ENCODE peak calls at places on chromosomes 13 and 19, in seven cellular contexts. One of them, this sample, is unnamed.

GRCh38 chr19:51560339-51560738 is 10.7 kb upstream of the ZNF175 start:
- DNase-seq in CD8-positive, alpha-beta T cell: no peak
- DNase-seq in dorsolateral prefrontal cortex: no peak
- DNase-seq in upper lobe of left lung: no peak
- DNase-seq in testis: no peak
- DNase-seq in HL-60: no peak
- DNase-seq in DND-41: no peak
- DNase-seq in this sample: no peak

GRCh38 chr19:27746691-27747380 is 1466.1 kb downstream of the UQCRFS1 start:
- DNase-seq in CD8-positive, alpha-beta T cell: no peak
- DNase-seq in dorsolateral prefrontal cortex: no peak
- DNase-seq in upper lobe of left lung: peak; percentile 73
- DNase-seq in testis: peak; percentile 53
- DNase-seq in HL-60: no peak
- DNase-seq in DND-41: no peak
- DNase-seq in this sample: no peak

GRCh38 chr13:106400282-106400681 is 135.2 kb downstream of the EFNB2 start:
- DNase-seq in CD8-positive, alpha-beta T cell: no peak
- DNase-seq in dorsolateral prefrontal cortex: no peak
- DNase-seq in upper lobe of left lung: no peak
- DNase-seq in testis: no peak
- DNase-seq in HL-60: no peak
- DNase-seq in DND-41: no peak
- DNase-seq in this sample: no peak

GRCh38 chr19:50268501-50268900 is 60.7 kb downstream of the KCNC3 start:
- DNase-seq in CD8-positive, alpha-beta T cell: no peak
- DNase-seq in dorsolateral prefrontal cortex: no peak
- DNase-seq in upper lobe of left lung: no peak
- DNase-seq in testis: no peak
- DNase-seq in HL-60: no peak
- DNase-seq in DND-41: no peak
- DNase-seq in this sample: no peak

GRCh38 chr19:40403262-40403984 is 9.8 kb downstream of the PRX start:
- DNase-seq in CD8-positive, alpha-beta T cell: peak; percentile 77
- DNase-seq in dorsolateral prefrontal cortex: peak; percentile 47
- DNase-seq in upper lobe of left lung: peak; percentile 97
- DNase-seq in testis: peak; percentile 95
- DNase-seq in HL-60: peak; percentile 51
- DNase-seq in DND-41: peak; percentile 81
- DNase-seq in this sample: no peak

GRCh38 chr19:48509467-48510194 is 2.0 kb downstream of the LMTK3 start:
- DNase-seq in CD8-positive, alpha-beta T cell: no peak
- DNase-seq in dorsolateral prefrontal cortex: peak; percentile 41
- DNase-seq in upper lobe of left lung: no peak
- DNase-seq in testis: no peak
- DNase-seq in HL-60: no peak
- DNase-seq in DND-41: no peak
- DNase-seq in this sample: no peak

GRCh38 chr13:110913322-110913721 is 1.5 kb downstream of the ANKRD10 start:
- DNase-seq in CD8-positive, alpha-beta T cell: no peak
- DNase-seq in dorsolateral prefrontal cortex: no peak
- DNase-seq in upper lobe of left lung: no peak
- DNase-seq in testis: no peak
- DNase-seq in HL-60: no peak
- DNase-seq in DND-41: peak; percentile 56
- DNase-seq in this sample: no peak

GRCh38 chr13:49298903-49299605 is 51.3 kb downstream of the CDADC1 start:
- DNase-seq in CD8-positive, alpha-beta T cell: no peak
- DNase-seq in dorsolateral prefrontal cortex: no peak
- DNase-seq in upper lobe of left lung: no peak
- DNase-seq in testis: peak; percentile 92
- DNase-seq in HL-60: no peak
- DNase-seq in DND-41: no peak
- DNase-seq in this sample: no peak

GRCh38 chr19:35555301-35556005 is 8.0 kb downstream of the ATP4A start:
- DNase-seq in CD8-positive, alpha-beta T cell: no peak
- DNase-seq in dorsolateral prefrontal cortex: no peak
- DNase-seq in upper lobe of left lung: no peak
- DNase-seq in testis: no peak
- DNase-seq in HL-60: no peak
- DNase-seq in DND-41: no peak
- DNase-seq in this sample: no peak

GRCh38 chr19:46297700-46298476 is 1.0 kb downstream of the HIF3A start:
- DNase-seq in CD8-positive, alpha-beta T cell: no peak
- DNase-seq in dorsolateral prefrontal cortex: no peak
- DNase-seq in upper lobe of left lung: peak; percentile 87
- DNase-seq in testis: peak; percentile 79
- DNase-seq in HL-60: no peak
- DNase-seq in DND-41: no peak
- DNase-seq in this sample: no peak

GRCh38 chr13:42762251-42762650 is 19.1 kb upstream of the FAM216B start:
- DNase-seq in CD8-positive, alpha-beta T cell: no peak
- DNase-seq in dorsolateral prefrontal cortex: no peak
- DNase-seq in upper lobe of left lung: no peak
- DNase-seq in testis: no peak
- DNase-seq in HL-60: no peak
- DNase-seq in DND-41: no peak
- DNase-seq in this sample: no peak

GRCh38 chr13:34546841-34547240 is 395.2 kb upstream of the NBEA start:
- DNase-seq in CD8-positive, alpha-beta T cell: no peak
- DNase-seq in dorsolateral prefrontal cortex: no peak
- DNase-seq in upper lobe of left lung: no peak
- DNase-seq in testis: no peak
- DNase-seq in HL-60: no peak
- DNase-seq in DND-41: no peak
- DNase-seq in this sample: no peak

GRCh38 chr13:26048745-26049144 is 3.1 kb downstream of the SHISA2 start:
- DNase-seq in CD8-positive, alpha-beta T cell: no peak
- DNase-seq in dorsolateral prefrontal cortex: no peak
- DNase-seq in upper lobe of left lung: no peak
- DNase-seq in testis: no peak
- DNase-seq in HL-60: no peak
- DNase-seq in DND-41: no peak
- DNase-seq in this sample: no peak

GRCh38 chr13:29569253-29570057 is 26.0 kb downstream of the SLC7A1 start:
- DNase-seq in CD8-positive, alpha-beta T cell: no peak
- DNase-seq in dorsolateral prefrontal cortex: no peak
- DNase-seq in upper lobe of left lung: no peak
- DNase-seq in testis: no peak
- DNase-seq in HL-60: no peak
- DNase-seq in DND-41: no peak
- DNase-seq in this sample: no peak

GRCh38 chr19:47357788-47358680 is 8.9 kb downstream of the DHX34 start:
- DNase-seq in CD8-positive, alpha-beta T cell: no peak
- DNase-seq in dorsolateral prefrontal cortex: no peak
- DNase-seq in upper lobe of left lung: peak; percentile 54
- DNase-seq in testis: no peak
- DNase-seq in HL-60: no peak
- DNase-seq in DND-41: peak; percentile 25
- DNase-seq in this sample: no peak

GRCh38 chr13:106210327-106210726 is 325.1 kb downstream of the EFNB2 start:
- DNase-seq in CD8-positive, alpha-beta T cell: no peak
- DNase-seq in dorsolateral prefrontal cortex: no peak
- DNase-seq in upper lobe of left lung: no peak
- DNase-seq in testis: no peak
- DNase-seq in HL-60: no peak
- DNase-seq in DND-41: no peak
- DNase-seq in this sample: no peak

GRCh38 chr19:17841371-17841809 is 6.4 kb downstream of the JAK3 start:
- DNase-seq in CD8-positive, alpha-beta T cell: no peak
- DNase-seq in dorsolateral prefrontal cortex: no peak
- DNase-seq in upper lobe of left lung: peak; percentile 86
- DNase-seq in testis: no peak
- DNase-seq in HL-60: no peak
- DNase-seq in DND-41: no peak
- DNase-seq in this sample: no peak

GRCh38 chr19:4521170-4521887 is 3.0 kb upstream of the PLIN4 start:
- DNase-seq in CD8-positive, alpha-beta T cell: no peak
- DNase-seq in dorsolateral prefrontal cortex: no peak
- DNase-seq in upper lobe of left lung: no peak
- DNase-seq in testis: no peak
- DNase-seq in HL-60: no peak
- DNase-seq in DND-41: no peak
- DNase-seq in this sample: no peak

GRCh38 chr13:20127563-20128458 is 33.0 kb downstream of the GJA3 start:
- DNase-seq in CD8-positive, alpha-beta T cell: no peak
- DNase-seq in dorsolateral prefrontal cortex: peak; percentile 57
- DNase-seq in upper lobe of left lung: peak; percentile 94
- DNase-seq in testis: peak; percentile 84
- DNase-seq in HL-60: peak; percentile 53
- DNase-seq in DND-41: peak; percentile 12
- DNase-seq in this sample: no peak
- TF ChIP-seq CTCF in CD8-positive, alpha-beta T cell: peak; percentile 19
- TF ChIP-seq CTCF in dorsolateral prefrontal cortex: peak; percentile 66
- TF ChIP-seq CTCF in upper lobe of left lung: peak; percentile 31
- TF ChIP-seq CTCF in testis: peak; percentile 42
- TF ChIP-seq CTCF in HL-60: peak; percentile 49
- TF ChIP-seq CTCF in DND-41: peak; percentile 55
- TF ChIP-seq CTCF in this sample: peak; percentile 68

DNA sequence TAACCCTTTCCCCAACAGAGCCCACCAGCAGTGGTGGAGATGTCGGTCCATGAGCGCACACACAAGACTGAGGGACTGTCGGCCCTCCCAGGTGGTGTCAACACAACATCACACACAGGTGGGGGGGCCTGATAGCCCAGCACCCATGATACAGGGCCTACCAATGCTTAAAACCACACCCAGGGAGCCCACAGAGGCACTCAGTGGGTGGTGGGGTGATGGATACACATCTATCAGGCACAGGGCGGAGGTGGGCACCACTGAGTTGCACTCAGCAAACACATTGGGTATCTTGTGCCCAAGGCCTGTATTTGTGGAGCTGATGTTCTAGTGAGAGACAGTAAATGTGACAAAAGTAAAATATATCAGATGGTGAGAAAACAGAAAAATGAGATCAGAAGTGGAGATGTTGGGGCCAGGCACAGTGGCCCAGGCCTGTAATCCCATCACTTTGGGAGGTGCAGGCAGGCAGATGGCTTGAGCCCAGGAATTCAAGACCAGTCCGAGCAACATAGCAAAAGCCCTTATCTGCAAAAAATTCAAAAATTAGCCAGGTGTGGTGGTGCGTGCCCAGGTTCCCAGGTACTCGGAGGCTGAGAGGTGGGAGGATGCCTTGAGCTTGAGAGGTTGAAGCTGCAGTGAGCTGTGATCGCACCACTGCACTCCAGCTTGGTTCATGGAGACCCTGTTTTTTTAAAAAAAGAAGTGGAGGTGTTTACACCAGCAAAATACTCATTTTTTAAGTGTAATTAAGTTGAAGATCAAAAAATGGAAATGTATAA is 6.8 kb upstream of the ZFP36 start:
- DNase-seq in CD8-positive, alpha-beta T cell: no peak
- DNase-seq in dorsolateral prefrontal cortex: no peak
- DNase-seq in upper lobe of left lung: no peak
- DNase-seq in testis: no peak
- DNase-seq in HL-60: no peak
- DNase-seq in DND-41: no peak
- DNase-seq in this sample: no peak
- H3K27ac ChIP-seq in CD8-positive, alpha-beta T cell: no peak overlapping the region
- H3K27ac ChIP-seq in dorsolateral prefrontal cortex: no peak overlapping the region
- H3K27ac ChIP-seq in upper lobe of left lung: peak overlapping the region; percentile 95
- H3K27ac ChIP-seq in testis: no peak overlapping the region
- H3K27ac ChIP-seq in HL-60: no peak overlapping the region
- H3K27ac ChIP-seq in DND-41: no peak overlapping the region
- H3K27ac ChIP-seq in this sample: peak overlapping the region; percentile 0

GRCh38 chr19:2866495-2867024 is 575 bp upstream of the ZNF556 start:
- DNase-seq in CD8-positive, alpha-beta T cell: no peak
- DNase-seq in dorsolateral prefrontal cortex: no peak
- DNase-seq in upper lobe of left lung: no peak
- DNase-seq in testis: no peak
- DNase-seq in HL-60: no peak
- DNase-seq in DND-41: no peak
- DNase-seq in this sample: no peak
- H3K4me3 ChIP-seq in CD8-positive, alpha-beta T cell: no peak overlapping the region
- H3K4me3 ChIP-seq in dorsolateral prefrontal cortex: no peak overlapping the region
- H3K4me3 ChIP-seq in upper lobe of left lung: no peak overlapping the region
- H3K4me3 ChIP-seq in testis: peak overlapping the region; percentile 50
- H3K4me3 ChIP-seq in HL-60: no peak overlapping the region
- H3K4me3 ChIP-seq in DND-41: no peak overlapping the region
- H3K4me3 ChIP-seq in this sample: no peak overlapping the region

GRCh38 chr13:87680298-87680697 is 9.1 kb downstream of the SLITRK5 start:
- DNase-seq in CD8-positive, alpha-beta T cell: no peak
- DNase-seq in dorsolateral prefrontal cortex: no peak
- DNase-seq in upper lobe of left lung: no peak
- DNase-seq in testis: no peak
- DNase-seq in HL-60: no peak
- DNase-seq in DND-41: no peak
- DNase-seq in this sample: no peak
- TF ChIP-seq CTCF in CD8-positive, alpha-beta T cell: no peak
- TF ChIP-seq CTCF in dorsolateral prefrontal cortex: no peak
- TF ChIP-seq CTCF in upper lobe of left lung: no peak
- TF ChIP-seq CTCF in testis: no peak
- TF ChIP-seq CTCF in HL-60: no peak
- TF ChIP-seq CTCF in DND-41: no peak
- TF ChIP-seq CTCF in this sample: peak; percentile 28

DNA sequence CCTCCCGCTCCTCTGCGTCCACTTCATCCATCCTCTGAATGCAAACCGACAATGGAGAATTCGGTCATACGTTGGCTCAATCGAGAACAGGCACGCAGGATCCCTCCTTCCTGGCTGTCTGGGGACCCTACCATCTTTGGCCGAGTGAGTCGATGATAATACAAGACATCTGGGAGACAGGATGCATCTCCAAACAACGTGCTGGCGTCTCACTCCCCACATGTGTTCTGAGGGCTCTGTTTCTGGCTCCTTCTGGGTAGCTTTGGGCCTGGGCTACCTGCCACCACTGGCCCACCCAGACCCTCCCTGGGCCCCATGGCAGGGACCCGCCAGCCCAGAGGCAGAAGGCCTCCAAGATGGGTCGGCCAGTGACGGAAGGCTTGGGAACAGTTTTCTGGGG is 31.4 kb downstream of the CEBPG start:
- DNase-seq in CD8-positive, alpha-beta T cell: no peak
- DNase-seq in dorsolateral prefrontal cortex: no peak
- DNase-seq in upper lobe of left lung: peak; percentile 55
- DNase-seq in testis: no peak
- DNase-seq in HL-60: no peak
- DNase-seq in DND-41: no peak
- DNase-seq in this sample: no peak
- H3K27ac ChIP-seq in CD8-positive, alpha-beta T cell: no peak overlapping the region
- H3K27ac ChIP-seq in dorsolateral prefrontal cortex: no peak overlapping the region
- H3K27ac ChIP-seq in upper lobe of left lung: no peak overlapping the region
- H3K27ac ChIP-seq in testis: no peak overlapping the region
- H3K27ac ChIP-seq in HL-60: no peak overlapping the region
- H3K27ac ChIP-seq in DND-41: no peak overlapping the region
- H3K27ac ChIP-seq in this sample: no peak overlapping the region